ENCODE peak calls at places on chromosomes 12 and 14, in nine cellular contexts. One of them, this sample, is unnamed.
A peak's percentile ranks its signal among the peaks of the same experiment; 100 is the strongest.

GRCh38 chr12:101642115-101643067 is 47.6 kb downstream of the MYBPC1 start:
- DNase-seq in spleen: no peak
- DNase-seq in transverse colon: peak; percentile 18
- DNase-seq in thyroid gland: peak; percentile 54
- DNase-seq in testis: peak; percentile 70
- DNase-seq in lower leg skin: no peak
- DNase-seq in body of pancreas: peak; percentile 73
- DNase-seq in stomach: peak; percentile 67
- DNase-seq in GM12892: no peak
- DNase-seq in this sample: no peak

GRCh38 chr12:113098428-113099028 is 37.0 kb downstream of the RASAL1 start:
- DNase-seq in lower leg skin: peak; percentile 97
- DNase-seq in stomach: peak; percentile 90
- DNase-seq in body of pancreas: peak; percentile 94
- DNase-seq in GM12892: peak; percentile 66
- DNase-seq in spleen: peak; percentile 89
- DNase-seq in thyroid gland: peak; percentile 92
- DNase-seq in transverse colon: peak; percentile 82
- DNase-seq in testis: peak; percentile 89
- DNase-seq in this sample: peak; percentile 73

GRCh38 chr14:71116206-71117122 is 209.2 kb downstream of the PCNX1 start:
- DNase-seq in stomach: no peak
- DNase-seq in transverse colon: peak; percentile 69
- DNase-seq in body of pancreas: no peak
- DNase-seq in thyroid gland: no peak
- DNase-seq in GM12892: no peak
- DNase-seq in lower leg skin: no peak
- DNase-seq in testis: no peak
- DNase-seq in spleen: no peak
- DNase-seq in this sample: no peak

GRCh38 chr12:51345681-51346080 is 798 bp downstream of the CELA1 start:
- DNase-seq in spleen: no peak
- DNase-seq in testis: no peak
- DNase-seq in stomach: no peak
- DNase-seq in GM12892: no peak
- DNase-seq in body of pancreas: no peak
- DNase-seq in lower leg skin: no peak
- DNase-seq in transverse colon: no peak
- DNase-seq in thyroid gland: no peak
- DNase-seq in this sample: no peak

GRCh38 chr14:101492716-101493115 is 68.6 kb upstream of the DIO3 start:
- DNase-seq in spleen: peak; percentile 66
- DNase-seq in lower leg skin: peak; percentile 68
- DNase-seq in thyroid gland: no peak
- DNase-seq in testis: peak; percentile 13
- DNase-seq in transverse colon: peak; percentile 6
- DNase-seq in body of pancreas: no peak
- DNase-seq in GM12892: no peak
- DNase-seq in stomach: no peak
- DNase-seq in this sample: no peak

GRCh38 chr12:64610660-64611429 is 550 bp downstream of the RASSF3 start:
- DNase-seq in thyroid gland: peak; percentile 52
- DNase-seq in GM12892: peak; percentile 66
- DNase-seq in lower leg skin: peak; percentile 92
- DNase-seq in stomach: peak; percentile 69
- DNase-seq in spleen: peak; percentile 97
- DNase-seq in transverse colon: peak; percentile 79
- DNase-seq in body of pancreas: peak; percentile 64
- DNase-seq in testis: peak; percentile 28
- DNase-seq in this sample: peak; percentile 47

GRCh38 chr14:93951798-93952540 is 24.4 kb downstream of the ASB2 start:
- DNase-seq in thyroid gland: no peak
- DNase-seq in stomach: no peak
- DNase-seq in body of pancreas: no peak
- DNase-seq in transverse colon: no peak
- DNase-seq in lower leg skin: no peak
- DNase-seq in testis: no peak
- DNase-seq in GM12892: no peak
- DNase-seq in spleen: no peak
- DNase-seq in this sample: no peak

GRCh38 chr12:68481181-68481941 is 129.3 kb upstream of the RAP1B start:
- DNase-seq in transverse colon: no peak
- DNase-seq in testis: no peak
- DNase-seq in thyroid gland: no peak
- DNase-seq in GM12892: no peak
- DNase-seq in body of pancreas: no peak
- DNase-seq in stomach: no peak
- DNase-seq in lower leg skin: no peak
- DNase-seq in spleen: no peak
- DNase-seq in this sample: no peak

GRCh38 chr12:1691123-1692007 is 495 bp downstream of the ADIPOR2 start:
- DNase-seq in testis: peak; percentile 53
- DNase-seq in GM12892: no peak
- DNase-seq in body of pancreas: no peak
- DNase-seq in thyroid gland: peak; percentile 51
- DNase-seq in spleen: peak; percentile 93
- DNase-seq in lower leg skin: peak; percentile 88
- DNase-seq in stomach: peak; percentile 46
- DNase-seq in transverse colon: peak; percentile 49
- DNase-seq in this sample: no peak

DNA sequence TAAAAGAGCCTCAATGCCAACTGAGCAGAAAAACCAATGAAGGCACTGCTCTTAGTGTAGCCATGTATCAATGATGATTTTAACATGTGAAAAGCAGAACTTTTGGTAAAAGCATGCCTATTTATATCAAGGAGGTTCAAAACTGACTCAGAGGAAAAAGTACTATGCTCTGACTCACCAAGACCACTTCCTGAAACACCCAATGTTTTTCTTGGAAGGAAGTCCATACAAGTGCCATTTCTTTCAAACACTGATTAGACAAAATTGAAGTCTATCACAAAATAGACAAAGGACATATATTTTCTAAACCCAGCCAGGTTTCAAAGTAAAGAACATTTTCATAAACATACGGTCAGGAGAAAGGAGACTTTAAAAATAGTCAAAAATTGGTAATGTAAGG is 88.6 kb downstream of the EPS8 start:
- DNase-seq in thyroid gland: no peak
- DNase-seq in stomach: no peak
- DNase-seq in spleen: no peak
- DNase-seq in body of pancreas: no peak
- DNase-seq in lower leg skin: no peak
- DNase-seq in transverse colon: no peak
- DNase-seq in GM12892: no peak
- DNase-seq in testis: no peak
- DNase-seq in this sample: no peak
- TF ChIP-seq POLR2A in thyroid gland: no peak
- TF ChIP-seq POLR2A in stomach: no peak
- TF ChIP-seq POLR2A in spleen: no peak
- TF ChIP-seq POLR2A in body of pancreas: no peak
- TF ChIP-seq POLR2A in lower leg skin: no peak
- TF ChIP-seq POLR2A in transverse colon: no peak
- TF ChIP-seq POLR2A in GM12892: no peak
- TF ChIP-seq POLR2A in testis: no peak
- TF ChIP-seq POLR2A in this sample: no peak

DNA sequence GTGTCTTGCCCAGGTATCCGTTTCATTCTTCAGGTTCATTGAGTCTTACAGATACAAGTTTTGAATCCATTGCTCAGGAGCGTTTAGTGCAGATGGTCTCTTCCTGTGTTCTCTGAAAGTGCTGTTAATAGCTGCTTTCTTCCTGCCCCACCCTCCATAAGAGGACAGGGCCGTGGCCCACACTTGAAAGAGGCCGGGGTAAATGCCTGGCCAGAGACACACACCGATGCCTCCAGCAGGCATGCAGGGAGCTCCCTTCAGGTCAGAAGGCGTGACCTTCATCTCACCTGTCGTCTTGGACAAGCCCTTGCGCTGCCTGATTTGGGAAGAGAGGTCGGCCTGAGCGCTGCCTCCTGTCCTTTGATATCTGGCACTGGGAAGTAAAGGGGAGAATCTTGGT is 11.6 kb downstream of the PRKAB1 start:
- DNase-seq in body of pancreas: no peak
- DNase-seq in transverse colon: peak; percentile 56
- DNase-seq in stomach: no peak
- DNase-seq in GM12892: no peak
- DNase-seq in spleen: no peak
- DNase-seq in testis: no peak
- DNase-seq in lower leg skin: no peak
- DNase-seq in thyroid gland: no peak
- DNase-seq in this sample: no peak
- TF ChIP-seq POLR2A in body of pancreas: no peak
- TF ChIP-seq POLR2A in transverse colon: no peak
- TF ChIP-seq POLR2A in stomach: no peak
- TF ChIP-seq POLR2A in GM12892: no peak
- TF ChIP-seq POLR2A in spleen: no peak
- TF ChIP-seq POLR2A in testis: no peak
- TF ChIP-seq POLR2A in lower leg skin: no peak
- TF ChIP-seq POLR2A in thyroid gland: no peak
- TF ChIP-seq POLR2A in this sample: no peak

GRCh38 chr14:24213866-24214652 is 771 bp upstream of the CHMP4A start:
- DNase-seq in lower leg skin: peak; percentile 20
- DNase-seq in spleen: no peak
- DNase-seq in thyroid gland: no peak
- DNase-seq in GM12892: no peak
- DNase-seq in body of pancreas: no peak
- DNase-seq in stomach: no peak
- DNase-seq in transverse colon: no peak
- DNase-seq in testis: no peak
- DNase-seq in this sample: no peak

GRCh38 chr14:24216345-24216699 is 456 bp upstream of the MDP1 start:
- DNase-seq in lower leg skin: peak; percentile 3
- DNase-seq in thyroid gland: no peak
- DNase-seq in stomach: no peak
- DNase-seq in body of pancreas: no peak
- DNase-seq in testis: no peak
- DNase-seq in transverse colon: no peak
- DNase-seq in spleen: no peak
- DNase-seq in GM12892: no peak
- DNase-seq in this sample: no peak

GRCh38 chr14:24212924-24213865 is at the start of gene CHMP4A:
- DNase-seq in GM12892: peak; percentile 90
- DNase-seq in spleen: peak; percentile 99
- DNase-seq in testis: peak; percentile 97
- DNase-seq in thyroid gland: peak; percentile 99
- DNase-seq in stomach: peak; percentile 94
- DNase-seq in transverse colon: peak; percentile 97
- DNase-seq in body of pancreas: peak; percentile 98
- DNase-seq in lower leg skin: peak; percentile 99
- DNase-seq in this sample: peak; percentile 89

GRCh38 chr14:24219080-24219479 is 3.2 kb upstream of the MDP1 start:
- DNase-seq in thyroid gland: no peak
- DNase-seq in lower leg skin: peak; percentile 20
- DNase-seq in transverse colon: no peak
- DNase-seq in body of pancreas: no peak
- DNase-seq in GM12892: no peak
- DNase-seq in stomach: no peak
- DNase-seq in spleen: no peak
- DNase-seq in testis: no peak
- DNase-seq in this sample: no peak

DNA sequence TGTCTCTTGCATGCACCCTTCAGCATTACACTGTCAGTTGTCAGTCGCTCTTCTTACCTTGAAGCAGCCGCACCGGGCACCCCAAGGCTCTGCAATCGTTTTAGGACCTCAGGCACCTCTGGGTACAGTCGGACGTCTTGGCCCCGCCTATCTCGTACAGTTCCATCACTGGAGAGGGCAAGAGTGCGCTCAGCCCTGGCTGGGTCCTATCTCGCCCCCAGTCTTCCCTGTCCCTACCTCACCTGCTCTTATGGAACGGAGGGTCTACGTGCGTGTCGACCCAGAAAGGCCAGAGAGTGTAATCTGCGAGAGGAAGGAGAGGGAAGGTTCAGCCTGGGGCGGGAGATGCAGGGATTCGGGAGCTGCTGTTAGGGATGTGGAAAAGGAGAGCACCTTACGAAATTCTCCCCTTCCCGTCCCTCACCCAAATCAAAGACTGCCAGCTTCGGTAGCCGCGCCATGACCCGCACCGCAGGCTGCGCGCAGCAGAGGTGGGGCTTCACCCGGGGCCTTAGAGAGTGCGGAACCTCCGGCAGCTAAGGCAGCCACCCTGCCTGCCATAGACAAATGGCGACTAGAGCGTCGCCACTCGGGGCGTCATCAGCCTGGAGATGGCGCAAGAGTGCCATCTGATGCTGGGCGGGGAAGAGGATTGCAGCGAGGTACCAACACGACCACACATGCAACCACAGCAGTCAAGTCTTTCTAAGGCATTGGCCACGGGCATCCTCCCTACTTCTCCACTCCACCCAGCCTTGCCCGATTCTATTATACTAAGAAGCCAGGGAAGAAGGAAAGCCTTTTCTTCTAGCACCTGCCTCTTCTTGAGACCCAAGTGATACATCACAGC is at the start of gene MDP1:
- DNase-seq in body of pancreas: peak; percentile 89
- DNase-seq in transverse colon: peak; percentile 90
- DNase-seq in testis: peak; percentile 89
- DNase-seq in GM12892: peak; percentile 81
- DNase-seq in stomach: peak; percentile 86
- DNase-seq in lower leg skin: peak; percentile 97
- DNase-seq in thyroid gland: peak; percentile 81
- DNase-seq in spleen: peak; percentile 97
- DNase-seq in this sample: peak; percentile 69
- TF ChIP-seq POLR2A in body of pancreas: peak; percentile 92
- TF ChIP-seq POLR2A in transverse colon: peak; percentile 93
- TF ChIP-seq POLR2A in testis: peak; percentile 14
- TF ChIP-seq POLR2A in GM12892: peak; percentile 92
- TF ChIP-seq POLR2A in stomach: peak; percentile 42
- TF ChIP-seq POLR2A in lower leg skin: no peak
- TF ChIP-seq POLR2A in thyroid gland: peak; percentile 82
- TF ChIP-seq POLR2A in spleen: no peak
- TF ChIP-seq POLR2A in this sample: peak; percentile 78

DNA sequence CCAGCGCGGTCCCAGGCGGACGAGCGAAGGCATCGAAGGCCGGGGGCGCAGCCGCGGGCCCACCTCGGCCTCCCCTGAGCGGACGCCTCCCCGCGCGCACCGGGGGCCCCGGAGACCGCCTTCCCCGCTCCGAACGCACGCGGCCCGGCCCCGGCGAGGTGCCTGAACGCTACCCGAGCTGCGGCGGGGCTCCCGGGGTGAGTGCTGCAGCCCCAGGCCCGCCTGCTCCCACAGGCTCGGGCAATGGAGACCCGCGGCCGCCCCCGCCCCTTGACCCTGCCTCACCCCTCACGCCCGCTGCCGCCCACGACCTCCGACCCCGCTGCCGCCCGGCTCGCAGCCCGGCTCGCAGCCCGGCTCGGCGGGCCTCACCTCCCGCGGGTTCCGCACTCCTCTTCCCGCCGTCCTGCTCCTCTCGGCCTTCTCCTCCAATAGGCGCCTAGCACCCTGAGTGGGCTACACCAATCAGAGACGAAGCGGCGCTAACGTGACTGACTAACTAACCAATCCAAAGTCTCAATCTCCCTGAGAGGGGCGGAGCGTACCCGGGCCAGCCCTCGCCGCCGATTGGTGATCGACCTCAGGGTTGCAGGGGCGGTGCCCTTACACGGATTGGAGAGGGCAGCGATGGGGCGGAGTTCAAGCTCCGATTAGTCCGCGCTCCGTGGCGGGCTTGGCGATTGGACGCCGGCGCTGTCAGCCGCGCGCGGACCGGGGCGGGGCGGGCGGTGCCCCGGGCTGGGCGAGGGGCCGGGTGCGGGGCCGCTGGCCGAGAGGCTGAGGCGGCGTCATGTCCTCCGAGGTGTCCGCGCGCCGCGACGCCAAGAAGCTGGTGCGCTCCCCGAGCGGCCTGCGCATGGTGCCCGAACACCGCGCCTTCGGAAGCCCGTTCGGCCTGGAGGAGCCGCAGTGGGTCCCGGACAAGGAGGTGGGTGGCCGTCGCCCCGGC is at the start of the genes XRCC3 and ZFYVE21:
- DNase-seq in stomach: peak; percentile 100
- DNase-seq in spleen: peak; percentile 99
- DNase-seq in GM12892: peak; percentile 100
- DNase-seq in transverse colon: peak; percentile 100
- DNase-seq in body of pancreas: peak; percentile 100
- DNase-seq in thyroid gland: peak; percentile 100
- DNase-seq in lower leg skin: peak; percentile 100
- DNase-seq in testis: peak; percentile 100
- DNase-seq in this sample: peak; percentile 100
- TF ChIP-seq POLR2A in stomach: no peak
- TF ChIP-seq POLR2A in spleen: no peak
- TF ChIP-seq POLR2A in GM12892: peak; percentile 82
- TF ChIP-seq POLR2A in transverse colon: peak; percentile 61
- TF ChIP-seq POLR2A in body of pancreas: peak; percentile 73
- TF ChIP-seq POLR2A in thyroid gland: peak; percentile 93
- TF ChIP-seq POLR2A in lower leg skin: no peak
- TF ChIP-seq POLR2A in testis: no peak
- TF ChIP-seq POLR2A in this sample: peak; percentile 81